ENCODE peak calls at places on chromosome 21, in ten cellular contexts. O is right cardiac atrium; D is psoas muscle; R is IMR-90; Y is esophagus muscularis mucosa; F is PC-9; N is cardiac muscle cell; V is CD8-positive, alpha-beta T cell; L is tibial nerve; T is OCI-LY7. Z is an unnamed sample.

GRCh38 chr21:25898671-25899070 is 163.9 kb downstream of the GABPA start:
- DNase-seq in T (no peak), L (no peak), F (no peak), V (no peak), D (no peak), R (no peak), N (peak; percentile 25), O (no peak), Y (no peak), Z (no peak)

GRCh38 chr21:31873696-31874599 is 1.1 kb downstream of the HUNK start:
- DNase-seq in L (no peak), N (peak; percentile 18), Y (no peak), D (peak; percentile 72), O (peak; percentile 82), V (no peak), R (peak; percentile 33), T (peak; percentile 39), F (no peak), Z (no peak)

GRCh38 chr21:20591294-20591693 is 406.9 kb upstream of the NCAM2 start:
- DNase-seq in Y (no peak), N (no peak), D (no peak), L (no peak), R (no peak), T (no peak), F (no peak), O (no peak), V (no peak), Z (no peak)

GRCh38 chr21:28885853-28886177 is 106.9 kb downstream of the LTN1 start:
- DNase-seq in O (no peak), D (no peak), R (no peak), T (no peak), N (no peak), F (no peak), L (no peak), V (no peak), Y (no peak), Z (no peak)

GRCh38 chr21:36716387-36716786 is 17.5 kb downstream of the SIM2 start:
- DNase-seq in F (no peak), V (no peak), R (no peak), O (no peak), N (no peak), D (no peak), T (no peak), Y (no peak), L (no peak), Z (no peak)

GRCh38 chr21:14697769-14698168 is 151.7 kb upstream of the SAMSN1 start:
- DNase-seq in L (no peak), T (no peak), D (no peak), R (no peak), F (no peak), V (no peak), Y (no peak), N (no peak), O (no peak), Z (no peak)

GRCh38 chr21:38979271-38980196 is 173.8 kb downstream of the ETS2 start:
- DNase-seq in O (no peak), Y (no peak), T (no peak), N (peak; percentile 48), V (no peak), D (no peak), L (no peak), F (no peak), R (peak; percentile 70), Z (no peak)

GRCh38 chr21:24045775-24046215 is 1561.5 kb downstream of the MRPL39 start:
- DNase-seq in L (peak; percentile 41), R (peak; percentile 99), O (peak; percentile 88), Y (no peak), F (peak; percentile 9), D (peak; percentile 72), V (no peak), T (no peak), N (peak; percentile 89), Z (peak; percentile 81)

GRCh38 chr21:38448619-38449186 is 49.6 kb downstream of the ERG start:
- DNase-seq in T (no peak), V (no peak), Y (no peak), O (no peak), D (no peak), N (peak; percentile 24), L (no peak), R (no peak), F (no peak), Z (no peak)

GRCh38 chr21:37393030-37393429 is 26.5 kb downstream of the DYRK1A start:
- DNase-seq in V (no peak), F (no peak), N (no peak), L (no peak), Y (no peak), T (no peak), D (no peak), O (no peak), R (no peak), Z (no peak)

GRCh38 chr21:20272791-20273362 is 725.3 kb upstream of the NCAM2 start:
- DNase-seq in D (no peak), V (no peak), O (no peak), L (no peak), N (no peak), F (no peak), T (no peak), Y (no peak), R (no peak), Z (no peak)

GRCh38 chr21:39788383-39788782 is 43.4 kb downstream of the IGSF5 start:
- DNase-seq in L (peak; percentile 57), D (peak; percentile 67), V (no peak), Y (peak; percentile 94), F (peak; percentile 49), T (no peak), R (peak; percentile 12), N (peak; percentile 77), O (peak; percentile 88), Z (no peak)

GRCh38 chr21:15498455-15498854 is 231.3 kb upstream of the USP25 start:
- DNase-seq in L (no peak), V (no peak), Y (no peak), N (no peak), F (no peak), O (no peak), D (no peak), R (no peak), T (no peak), Z (no peak)

GRCh38 chr21:36980280-36981048 is 14.0 kb upstream of the HLCS start:
- DNase-seq in R (no peak), Y (no peak), N (peak; percentile 34), O (peak; percentile 72), L (no peak), V (no peak), F (peak; percentile 34), D (peak; percentile 72), T (no peak), Z (no peak)

GRCh38 chr21:34921151-34921550 is 128.0 kb downstream of the RUNX1 start:
- DNase-seq in O (no peak), L (no peak), Y (no peak), D (no peak), N (no peak), V (no peak), T (no peak), F (no peak), R (no peak), Z (no peak)
- H3K27ac ChIP-seq in O (no peak overlapping the region), L (no peak overlapping the region), Y (no peak overlapping the region), D (no peak overlapping the region), N (no peak overlapping the region), V (no peak overlapping the region), T (no peak overlapping the region), F (no peak overlapping the region), R (no peak overlapping the region), Z (no peak overlapping the region)

DNA sequence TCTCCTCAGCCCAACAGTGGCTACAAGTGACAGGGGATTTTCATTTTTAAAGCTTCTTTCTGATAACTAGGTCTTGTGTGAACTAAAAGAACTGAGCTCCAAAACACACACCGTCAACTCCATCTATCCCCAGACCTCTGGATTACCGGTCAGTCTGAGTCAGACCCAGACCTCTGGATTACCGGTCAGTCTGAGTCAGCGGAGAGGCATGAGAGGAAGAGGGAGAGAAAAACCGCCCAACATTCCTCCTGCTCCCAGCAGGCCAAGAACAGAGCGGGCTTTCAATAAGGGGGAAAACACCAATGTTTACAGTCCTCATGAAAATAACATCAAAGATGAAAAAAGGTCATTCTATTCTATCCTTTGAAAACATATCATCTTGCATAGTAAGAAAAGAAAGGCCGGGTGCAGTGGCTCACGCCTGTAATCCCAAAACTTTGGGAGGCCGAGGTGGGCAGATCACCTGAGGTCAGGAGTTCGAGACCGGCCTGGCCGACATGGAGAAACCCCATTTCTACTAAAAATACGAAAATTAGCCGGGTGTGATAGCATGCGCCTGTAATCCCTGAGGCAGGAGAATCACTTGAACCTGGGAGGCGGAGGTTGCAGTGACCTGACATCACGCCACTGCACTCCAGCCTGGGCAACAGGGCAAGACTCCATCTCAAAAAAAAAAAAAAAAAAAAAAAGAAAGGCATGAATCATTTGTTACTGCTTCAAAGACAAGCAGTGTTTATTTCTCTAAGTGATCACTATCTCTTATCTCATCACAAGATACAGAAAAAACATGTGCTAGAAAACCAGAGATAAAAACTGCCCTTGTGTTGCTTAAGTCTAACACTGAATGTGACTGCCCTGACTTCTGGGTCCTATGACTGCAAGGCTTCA is 3.4 kb downstream of the PTTG1IP start:
- DNase-seq in L (no peak), F (peak; percentile 78), N (peak; percentile 95), O (no peak), Y (no peak), R (peak; percentile 96), V (no peak), D (peak; percentile 60), T (no peak), Z (peak; percentile 12)
- H3K27ac ChIP-seq in L (peak overlapping the region; percentile 94), F (peak overlapping the region; percentile 81), N (peak overlapping the region; percentile 95), O (peak overlapping the region; percentile 93), Y (peak overlapping the region; percentile 98), R (peak overlapping the region; percentile 90), V (no peak overlapping the region), D (peak overlapping the region; percentile 97), T (no peak overlapping the region), Z (peak overlapping the region; percentile 33)

GRCh38 chr21:42461185-42461520 is 34.9 kb downstream of the RSPH1 start:
- DNase-seq in F (no peak), V (no peak), D (no peak), O (no peak), R (no peak), T (no peak), L (no peak), N (no peak), Y (no peak), Z (no peak)
- H3K27ac ChIP-seq in F (no peak overlapping the region), V (peak overlapping the region; percentile 79), D (no peak overlapping the region), O (no peak overlapping the region), R (no peak overlapping the region), T (peak overlapping the region; percentile 83), L (no peak overlapping the region), N (no peak overlapping the region), Y (no peak overlapping the region), Z (no peak overlapping the region)

DNA sequence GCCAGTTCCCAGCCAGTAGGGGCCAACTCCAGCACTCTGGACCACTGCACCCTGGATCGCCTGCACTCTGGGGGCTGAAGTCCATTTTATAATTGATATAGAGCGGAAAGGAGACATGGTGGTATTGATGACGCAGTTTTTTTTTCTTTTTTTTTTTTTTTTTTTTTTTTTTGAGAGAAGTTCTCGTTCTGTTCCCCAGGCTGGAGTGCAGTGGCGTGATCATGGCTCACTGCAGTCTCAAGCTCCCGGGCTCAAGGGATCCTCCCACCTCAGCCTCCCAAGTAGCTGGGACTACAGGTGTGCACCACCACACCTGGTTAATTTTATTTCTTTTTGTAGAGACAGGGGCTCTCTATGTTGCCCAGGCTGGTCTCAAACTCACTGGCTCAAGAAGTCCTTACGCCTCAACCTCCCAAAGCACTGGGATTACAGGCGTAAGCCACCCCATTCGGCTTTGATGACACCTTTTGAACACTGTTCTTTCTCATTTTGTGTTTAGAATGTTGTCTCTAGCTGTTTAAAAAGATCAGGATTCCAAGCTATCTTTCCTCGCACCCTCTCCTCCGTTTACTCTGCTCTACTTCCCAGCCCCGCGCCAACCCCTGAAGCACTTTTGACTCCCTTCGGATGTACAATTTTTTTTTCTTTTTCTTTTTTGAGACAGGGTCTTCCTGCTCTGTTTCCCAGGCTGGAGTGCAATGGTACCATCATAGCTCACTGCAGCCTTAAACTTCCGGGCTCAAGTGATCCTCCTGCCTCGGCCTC is 960 bp downstream of the MX2 start:
- DNase-seq in D (no peak), V (no peak), L (no peak), N (no peak), O (no peak), Y (no peak), T (no peak), R (no peak), F (no peak), Z (no peak)
- H3K27ac ChIP-seq in D (peak overlapping the region; percentile 21), V (peak overlapping the region; percentile 98), L (peak overlapping the region; percentile 86), N (no peak overlapping the region), O (peak overlapping the region; percentile 99), Y (peak overlapping the region; percentile 86), T (peak overlapping the region; percentile 29), R (no peak overlapping the region), F (no peak overlapping the region), Z (peak overlapping the region; percentile 55)